ENCODE peak calls at places on chromosomes 6 and 20, in ten cellular contexts. R is MV-4-11; Q is A172; B is left cardiac atrium; A is HCEC 1CT; N is amniotic stem cell; J is dorsolateral prefrontal cortex; P is fibroblast of the aortic adventitia; Y is activated T-cell treated with anti-CD3 and anti-CD28 coated beads, Interleukin-2, amount 50 U/mL, for 4 hours; O is NCI-H146. K is an unnamed sample.

GRCh38 chr6:137919837-137920304 is 52.8 kb downstream of the TNFAIP3 start:
- DNase-seq in B (no peak), Y (no peak), N (no peak), J (no peak), R (no peak), A (no peak), O (no peak), Q (no peak), P (no peak), K (no peak)

GRCh38 chr20:64077876-64078551 is 1.3 kb downstream of the RGS19 start:
- DNase-seq in A (no peak), R (peak), Y (no peak), Q (no peak), B (no peak), J (no peak), N (no peak), O (no peak), P (no peak), K (no peak)

GRCh38 chr20:45822863-45823262 is 4.2 kb downstream of the TNNC2 start:
- DNase-seq in N (no peak), P (no peak), O (peak), R (no peak), J (peak), B (no peak), Q (peak), Y (no peak), A (peak), K (no peak)

GRCh38 chr6:153150767-153151440 is 19.8 kb upstream of the RGS17 start:
- DNase-seq in O (peak), B (no peak), P (no peak), R (no peak), A (no peak), J (no peak), N (no peak), Q (peak), Y (no peak), K (peak)

GRCh38 chr20:32583581-32584045 is 1.5 kb downstream of the NOL4L start:
- DNase-seq in Q (no peak), B (no peak), J (no peak), O (peak), A (no peak), P (no peak), Y (no peak), R (no peak), N (no peak), K (no peak)

GRCh38 chr20:38032585-38033329 is 499 bp downstream of the TTI1 start:
- DNase-seq in B (no peak), P (no peak), Q (no peak), J (no peak), N (no peak), Y (no peak), A (no peak), O (peak), R (peak), K (no peak)

GRCh38 chr20:48926267-48926666 is 4.8 kb downstream of the ARFGEF2 start:
- DNase-seq in A (no peak), N (no peak), B (no peak), O (no peak), Y (no peak), R (no peak), J (no peak), P (no peak), Q (no peak), K (no peak)

GRCh38 chr6:158605266-158605878 is 39.2 kb downstream of the DYNLT1 start:
- DNase-seq in P (peak), N (peak), A (peak), O (peak), B (peak), Q (peak), Y (peak), J (peak), R (peak), K (peak)

GRCh38 chr6:169789944-169790927 is 38.8 kb downstream of the ERMARD start:
- DNase-seq in Y (peak), R (peak), B (peak), N (peak), A (peak), O (peak), J (peak), P (peak), Q (peak), K (peak)

K was measured in ACHN.